ENCODE peak calls at places on chromosomes 1 and 21, in six cellular contexts. One of them, this sample, is unnamed.

GRCh38 chr1:194227157-194227556 is 1040.7 kb upstream of the B3GALT2 start:
- DNase-seq in ovary: no peak
- DNase-seq in mesothelial cell of epicardium: no peak
- DNase-seq in MCF 10A: no peak
- DNase-seq in foreskin fibroblast: no peak
- DNase-seq in uterus: no peak
- DNase-seq in this sample: no peak

GRCh38 chr1:183110466-183110865 is 75.6 kb upstream of the LAMC2 start:
- DNase-seq in ovary: no peak
- DNase-seq in mesothelial cell of epicardium: no peak
- DNase-seq in MCF 10A: no peak
- DNase-seq in foreskin fibroblast: no peak
- DNase-seq in uterus: no peak
- DNase-seq in this sample: no peak

GRCh38 chr1:152143147-152143845 is 15.7 kb downstream of the RPTN start:
- DNase-seq in ovary: no peak
- DNase-seq in mesothelial cell of epicardium: no peak
- DNase-seq in MCF 10A: no peak
- DNase-seq in foreskin fibroblast: no peak
- DNase-seq in uterus: no peak
- DNase-seq in this sample: no peak

GRCh38 chr1:200260587-200261335 is 149.1 kb downstream of the ZNF281 start:
- DNase-seq in ovary: no peak
- DNase-seq in mesothelial cell of epicardium: no peak
- DNase-seq in MCF 10A: no peak
- DNase-seq in foreskin fibroblast: peak; percentile 65
- DNase-seq in uterus: no peak
- DNase-seq in this sample: no peak

GRCh38 chr1:170213598-170213997 is 67.8 kb downstream of the NTMT2 start:
- DNase-seq in ovary: no peak
- DNase-seq in mesothelial cell of epicardium: no peak
- DNase-seq in MCF 10A: no peak
- DNase-seq in foreskin fibroblast: no peak
- DNase-seq in uterus: no peak
- DNase-seq in this sample: no peak

GRCh38 chr21:38531610-38532009 is 33.3 kb upstream of the ERG start:
- DNase-seq in ovary: no peak
- DNase-seq in mesothelial cell of epicardium: no peak
- DNase-seq in MCF 10A: no peak
- DNase-seq in foreskin fibroblast: peak; percentile 24
- DNase-seq in uterus: no peak
- DNase-seq in this sample: no peak

GRCh38 chr1:115644109-115644508 is 2.3 kb downstream of the VANGL1 start:
- DNase-seq in ovary: no peak
- DNase-seq in mesothelial cell of epicardium: no peak
- DNase-seq in MCF 10A: no peak
- DNase-seq in foreskin fibroblast: no peak
- DNase-seq in uterus: no peak
- DNase-seq in this sample: no peak

GRCh38 chr1:234600418-234601216 is 9.4 kb downstream of the IRF2BP2 start:
- DNase-seq in ovary: peak; percentile 75
- DNase-seq in mesothelial cell of epicardium: no peak
- DNase-seq in MCF 10A: peak; percentile 48
- DNase-seq in foreskin fibroblast: peak; percentile 62
- DNase-seq in uterus: peak; percentile 65
- DNase-seq in this sample: peak; percentile 70

GRCh38 chr1:191993549-191993948 is 164.7 kb upstream of the RGS18 start:
- DNase-seq in ovary: no peak
- DNase-seq in mesothelial cell of epicardium: no peak
- DNase-seq in MCF 10A: peak; percentile 34
- DNase-seq in foreskin fibroblast: peak; percentile 55
- DNase-seq in uterus: no peak
- DNase-seq in this sample: no peak

GRCh38 chr1:108854226-108855019 is 2.5 kb downstream of the AKNAD1 start:
- DNase-seq in ovary: no peak
- DNase-seq in mesothelial cell of epicardium: no peak
- DNase-seq in MCF 10A: no peak
- DNase-seq in foreskin fibroblast: peak; percentile 41
- DNase-seq in uterus: no peak
- DNase-seq in this sample: no peak

GRCh38 chr21:36749935-36750578 is 51.1 kb downstream of the SIM2 start:
- DNase-seq in ovary: no peak
- DNase-seq in mesothelial cell of epicardium: peak; percentile 54
- DNase-seq in MCF 10A: no peak
- DNase-seq in foreskin fibroblast: no peak
- DNase-seq in uterus: no peak
- DNase-seq in this sample: no peak

GRCh38 chr1:13860023-13860422 is 160.0 kb downstream of the PRDM2 start:
- DNase-seq in ovary: no peak
- DNase-seq in mesothelial cell of epicardium: no peak
- DNase-seq in MCF 10A: no peak
- DNase-seq in foreskin fibroblast: no peak
- DNase-seq in uterus: no peak
- DNase-seq in this sample: no peak

GRCh38 chr1:30708361-30708728 is 15.0 kb downstream of the MATN1 start:
- DNase-seq in ovary: no peak
- DNase-seq in mesothelial cell of epicardium: no peak
- DNase-seq in MCF 10A: no peak
- DNase-seq in foreskin fibroblast: no peak
- DNase-seq in uterus: no peak
- DNase-seq in this sample: no peak

GRCh38 chr1:180970333-180971079 is 52.2 kb downstream of the STX6 start:
- DNase-seq in ovary: no peak
- DNase-seq in mesothelial cell of epicardium: no peak
- DNase-seq in MCF 10A: no peak
- DNase-seq in foreskin fibroblast: no peak
- DNase-seq in uterus: no peak
- DNase-seq in this sample: no peak

GRCh38 chr1:27017206-27017605 is 4.6 kb upstream of the TENT5B start:
- DNase-seq in ovary: no peak
- DNase-seq in mesothelial cell of epicardium: no peak
- DNase-seq in MCF 10A: no peak
- DNase-seq in foreskin fibroblast: no peak
- DNase-seq in uterus: no peak
- DNase-seq in this sample: no peak

GRCh38 chr1:72366473-72366872 is 84.1 kb upstream of the NEGR1 start:
- DNase-seq in ovary: no peak
- DNase-seq in mesothelial cell of epicardium: no peak
- DNase-seq in MCF 10A: peak; percentile 94
- DNase-seq in foreskin fibroblast: peak; percentile 77
- DNase-seq in uterus: no peak
- DNase-seq in this sample: peak; percentile 57

GRCh38 chr1:230301322-230301721 is 124.8 kb downstream of the PGBD5 start:
- DNase-seq in ovary: no peak
- DNase-seq in mesothelial cell of epicardium: no peak
- DNase-seq in MCF 10A: no peak
- DNase-seq in foreskin fibroblast: no peak
- DNase-seq in uterus: no peak
- DNase-seq in this sample: no peak

GRCh38 chr1:165858364-165858823 is 31.0 kb downstream of the UCK2 start:
- DNase-seq in ovary: no peak
- DNase-seq in mesothelial cell of epicardium: no peak
- DNase-seq in MCF 10A: no peak
- DNase-seq in foreskin fibroblast: no peak
- DNase-seq in uterus: no peak
- DNase-seq in this sample: no peak

GRCh38 chr1:93628682-93629081 is 53.0 kb downstream of the BCAR3 start:
- DNase-seq in ovary: no peak
- DNase-seq in mesothelial cell of epicardium: no peak
- DNase-seq in MCF 10A: no peak
- DNase-seq in foreskin fibroblast: peak; percentile 51
- DNase-seq in uterus: no peak
- DNase-seq in this sample: no peak

GRCh38 chr1:93633313-93633712 is 48.3 kb downstream of the BCAR3 start:
- DNase-seq in ovary: no peak
- DNase-seq in mesothelial cell of epicardium: no peak
- DNase-seq in MCF 10A: no peak
- DNase-seq in foreskin fibroblast: no peak
- DNase-seq in uterus: no peak
- DNase-seq in this sample: no peak

GRCh38 chr1:93630168-93630567 is 51.5 kb downstream of the BCAR3 start:
- DNase-seq in ovary: no peak
- DNase-seq in mesothelial cell of epicardium: no peak
- DNase-seq in MCF 10A: peak; percentile 36
- DNase-seq in foreskin fibroblast: no peak
- DNase-seq in uterus: no peak
- DNase-seq in this sample: no peak

GRCh38 chr1:93629101-93630059 is 52.3 kb downstream of the BCAR3 start:
- DNase-seq in ovary: no peak
- DNase-seq in mesothelial cell of epicardium: no peak
- DNase-seq in MCF 10A: peak; percentile 76
- DNase-seq in foreskin fibroblast: peak; percentile 87
- DNase-seq in uterus: peak; percentile 57
- DNase-seq in this sample: peak; percentile 49

DNA sequence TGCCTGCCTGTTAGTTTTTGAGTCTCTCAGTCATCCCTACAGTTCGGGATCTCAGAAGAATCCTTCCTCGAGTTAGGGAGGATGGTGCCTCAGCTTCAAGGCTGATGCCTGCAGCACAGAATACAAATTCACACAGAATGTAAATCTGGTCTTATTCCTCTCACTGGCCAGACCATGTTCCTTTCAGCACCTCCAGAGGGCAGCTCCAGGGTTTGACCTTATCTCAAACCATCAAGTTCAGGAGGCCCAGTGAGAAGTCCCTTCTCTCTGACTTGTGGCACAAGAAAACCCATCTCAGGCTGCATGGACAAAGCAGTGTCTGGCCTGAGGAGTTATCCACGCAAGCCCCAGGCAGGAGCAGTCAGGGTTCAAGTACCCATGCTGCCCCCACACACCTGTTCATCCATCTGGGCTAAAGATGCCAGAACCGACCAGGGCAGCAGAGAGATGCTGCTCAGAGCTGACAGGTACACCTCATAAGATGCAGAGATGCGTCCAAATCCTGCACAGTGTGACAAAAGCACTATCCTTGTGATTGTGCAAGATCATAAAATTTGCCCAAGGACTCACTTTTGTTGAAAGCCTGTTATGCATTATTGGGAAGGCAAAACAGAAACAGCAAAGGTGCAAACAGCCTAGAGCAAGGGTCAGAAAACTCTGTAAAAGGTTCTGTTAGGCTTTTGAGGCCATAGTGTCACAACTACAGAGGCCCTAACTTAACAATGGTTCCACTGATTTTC is 49.8 kb downstream of the BCAR3 start:
- DNase-seq in ovary: no peak
- DNase-seq in mesothelial cell of epicardium: no peak
- DNase-seq in MCF 10A: no peak
- DNase-seq in foreskin fibroblast: peak; percentile 58
- DNase-seq in uterus: no peak
- DNase-seq in this sample: peak; percentile 28
- TF ChIP-seq CTCF in ovary: no peak
- TF ChIP-seq CTCF in mesothelial cell of epicardium: no peak
- TF ChIP-seq CTCF in MCF 10A: peak; percentile 17
- TF ChIP-seq CTCF in foreskin fibroblast: peak; percentile 24
- TF ChIP-seq CTCF in uterus: no peak
- TF ChIP-seq CTCF in this sample: peak; percentile 43

DNA sequence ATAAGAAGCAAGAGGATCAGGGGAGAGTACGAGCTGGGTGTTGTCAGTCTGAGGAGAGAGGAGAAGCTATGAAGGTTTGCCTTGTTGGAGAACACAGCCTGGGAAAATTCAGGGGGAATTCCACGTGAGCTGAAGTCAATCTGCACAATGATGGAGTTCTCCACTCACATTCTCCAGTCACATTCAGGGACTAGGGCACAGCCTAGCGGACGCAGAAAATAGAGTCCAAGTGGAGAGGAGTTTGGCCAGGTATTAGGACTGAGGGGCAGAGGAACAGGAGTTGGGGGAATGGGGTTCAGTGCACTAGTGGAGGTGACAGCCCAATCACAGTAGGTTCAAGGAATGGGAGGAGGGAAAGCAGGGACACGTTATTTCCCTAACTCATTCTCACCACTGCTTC is 124.0 kb downstream of the KCNH1 start:
- DNase-seq in ovary: no peak
- DNase-seq in mesothelial cell of epicardium: no peak
- DNase-seq in MCF 10A: no peak
- DNase-seq in foreskin fibroblast: no peak
- DNase-seq in uterus: no peak
- DNase-seq in this sample: no peak
- TF ChIP-seq CTCF in ovary: no peak
- TF ChIP-seq CTCF in mesothelial cell of epicardium: no peak
- TF ChIP-seq CTCF in MCF 10A: no peak
- TF ChIP-seq CTCF in foreskin fibroblast: no peak
- TF ChIP-seq CTCF in uterus: no peak
- TF ChIP-seq CTCF in this sample: no peak

GRCh38 chr1:206912445-206913095 is 9.2 kb downstream of the FCMR start:
- DNase-seq in ovary: peak; percentile 56
- DNase-seq in mesothelial cell of epicardium: peak; percentile 61
- DNase-seq in MCF 10A: peak; percentile 96
- DNase-seq in foreskin fibroblast: peak; percentile 89
- DNase-seq in uterus: peak; percentile 76
- DNase-seq in this sample: peak; percentile 82
- TF ChIP-seq CTCF in ovary: peak; percentile 71
- TF ChIP-seq CTCF in mesothelial cell of epicardium: peak; percentile 88
- TF ChIP-seq CTCF in MCF 10A: peak; percentile 94
- TF ChIP-seq CTCF in foreskin fibroblast: peak; percentile 73
- TF ChIP-seq CTCF in uterus: peak; percentile 79
- TF ChIP-seq CTCF in this sample: peak; percentile 84

DNA sequence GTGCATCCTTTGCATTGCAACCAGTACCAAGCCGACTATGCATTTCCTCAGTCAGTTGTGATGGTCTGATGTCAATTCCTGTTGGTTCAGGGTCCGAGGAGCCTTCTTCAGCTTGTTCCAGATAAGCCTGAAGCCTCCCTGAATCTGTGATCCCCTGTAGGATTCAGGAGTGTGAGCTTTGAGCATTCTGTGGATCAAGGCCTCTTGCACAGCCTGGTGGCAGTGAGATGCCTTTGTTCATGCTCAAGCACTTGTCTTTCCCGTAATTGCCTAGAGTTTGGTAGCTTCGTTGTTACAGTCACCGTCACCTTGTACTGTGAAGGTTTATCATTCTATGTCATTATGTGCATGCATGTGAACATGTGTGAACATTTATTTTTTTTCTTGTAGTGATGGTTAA is 103.5 kb downstream of the PBX1 start:
- DNase-seq in ovary: no peak
- DNase-seq in mesothelial cell of epicardium: no peak
- DNase-seq in MCF 10A: no peak
- DNase-seq in foreskin fibroblast: no peak
- DNase-seq in uterus: no peak
- DNase-seq in this sample: no peak
- TF ChIP-seq CTCF in ovary: no peak
- TF ChIP-seq CTCF in mesothelial cell of epicardium: no peak
- TF ChIP-seq CTCF in MCF 10A: no peak
- TF ChIP-seq CTCF in foreskin fibroblast: no peak
- TF ChIP-seq CTCF in uterus: no peak
- TF ChIP-seq CTCF in this sample: no peak

DNA sequence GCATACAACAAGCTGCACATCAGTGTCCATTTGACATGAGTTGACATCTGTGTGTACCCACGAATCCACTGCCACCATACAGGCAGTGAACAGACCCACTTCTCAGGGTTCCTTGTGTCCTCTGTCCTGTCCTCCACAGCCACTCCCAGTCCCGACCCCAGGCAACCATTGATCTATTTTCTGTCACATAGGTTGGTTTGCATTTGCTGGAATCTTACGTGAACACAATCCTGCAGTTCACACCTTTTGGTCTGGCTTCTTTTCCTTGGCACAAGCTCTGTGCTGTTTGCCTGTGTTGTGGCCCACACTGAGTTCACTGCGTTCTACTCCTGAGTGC is 13.3 kb upstream of the COL18A1 start:
- DNase-seq in ovary: no peak
- DNase-seq in mesothelial cell of epicardium: no peak
- DNase-seq in MCF 10A: no peak
- DNase-seq in foreskin fibroblast: no peak
- DNase-seq in uterus: no peak
- DNase-seq in this sample: no peak
- TF ChIP-seq CTCF in ovary: no peak
- TF ChIP-seq CTCF in mesothelial cell of epicardium: no peak
- TF ChIP-seq CTCF in MCF 10A: no peak
- TF ChIP-seq CTCF in foreskin fibroblast: no peak
- TF ChIP-seq CTCF in uterus: no peak
- TF ChIP-seq CTCF in this sample: no peak